ENCODE peak calls at places on chromosome 11, in six cellular contexts. U, B, A, E, X and G are unnamed samples. For H3K4me1, the result is how much of the 10 kb centered on the place peaks cover.

GRCh38 chr11:117822031-117822521 is 2.5 kb downstream of the FXYD2 start:
- DNase-seq in B (peak), A (peak), X (no peak), U (peak), E (peak), G (peak)

GRCh38 chr11:123547180-123547579 is 107.2 kb downstream of the SCN3B start:
- DNase-seq in U (no peak), A (no peak), X (no peak), E (no peak), B (no peak), G (no peak)

GRCh38 chr11:11406652-11407051 is 53.6 kb upstream of the CSNK2A3 start:
- DNase-seq in B (no peak), E (no peak), U (no peak), A (no peak), X (no peak), G (no peak)

GRCh38 chr11:130146797-130147196 is 12.8 kb upstream of the ST14 start:
- DNase-seq in B (no peak), A (no peak), E (no peak), U (no peak), X (peak), G (peak)

GRCh38 chr11:46696212-46696558 is 4.2 kb downstream of the ARHGAP1 start:
- DNase-seq in A (no peak), X (no peak), B (no peak), E (peak), U (peak), G (no peak)

GRCh38 chr11:90774727-90775572 is 552.1 kb upstream of the CHORDC1 start:
- DNase-seq in X (no peak), A (peak), B (peak), U (no peak), E (no peak), G (peak)

GRCh38 chr11:7871056-7871455 is 60.0 kb downstream of the OR10A6 start:
- DNase-seq in X (no peak), B (no peak), E (no peak), U (no peak), A (no peak), G (no peak)

GRCh38 chr11:64694821-64695365 is 28.1 kb downstream of the NRXN2 start:
- DNase-seq in E (no peak), U (no peak), B (peak), X (no peak), A (peak), G (no peak)

GRCh38 chr11:2587132-2587930 is 112.5 kb downstream of the KCNQ1OT1 start:
- DNase-seq in A (no peak), B (no peak), U (peak), E (peak), X (no peak), G (peak)

GRCh38 chr11:65793144-65793581 is 6.3 kb downstream of the OVOL1 start:
- DNase-seq in B (no peak), X (no peak), E (peak), U (no peak), A (no peak), G (peak)

GRCh38 chr11:116525961-116526495 is 246.8 kb downstream of the BUD13 start:
- DNase-seq in A (no peak), X (no peak), B (peak), E (no peak), U (no peak), G (no peak)

GRCh38 chr11:2420502-2421225 is 20.1 kb downstream of the TSSC4 start:
- DNase-seq in E (peak), B (peak), U (peak), A (peak), X (peak), G (peak)

GRCh38 chr11:23211221-23211620 is 350.9 kb upstream of the CCDC179 start:
- DNase-seq in X (no peak), B (no peak), E (no peak), U (no peak), A (no peak), G (no peak)

GRCh38 chr11:129209891-129210830 is 18.0 kb upstream of the ARHGAP32 start:
- DNase-seq in U (no peak), A (no peak), B (no peak), X (peak), E (no peak), G (no peak)

GRCh38 chr11:85854212-85854556 is 999 bp upstream of the CCDC83 start:
- DNase-seq in B (no peak), A (no peak), X (no peak), E (no peak), U (no peak), G (no peak)

GRCh38 chr11:3820971-3821370 is 12.6 kb downstream of the PGAP2 start:
- DNase-seq in B (no peak), A (no peak), E (no peak), X (no peak), U (no peak), G (no peak)

GRCh38 chr11:60396790-60397189 is 531 bp downstream of the MS4A14 start:
- DNase-seq in E (no peak), X (no peak), A (no peak), U (no peak), B (no peak), G (no peak)

GRCh38 chr11:100687032-100687629 is at the start of gene ARHGAP42:
- DNase-seq in B (peak), E (peak), U (peak), X (peak), A (peak), G (peak)

GRCh38 chr11:31045335-31045734 is 324.2 kb downstream of the DCDC1 start:
- DNase-seq in A (peak), E (no peak), U (no peak), B (no peak), X (peak), G (no peak)

GRCh38 chr11:99841885-99842284 is 821.1 kb downstream of the CNTN5 start:
- DNase-seq in X (no peak), B (no peak), U (no peak), E (no peak), A (no peak), G (no peak)

GRCh38 chr11:45615182-45615792 is 50.1 kb downstream of the CHST1 start:
- DNase-seq in X (no peak), A (no peak), B (no peak), U (no peak), E (no peak), G (no peak)

GRCh38 chr11:66846671-66847091 is 3.4 kb downstream of the RCE1 start:
- DNase-seq in X (no peak), U (no peak), A (no peak), E (peak), B (peak), G (no peak)

GRCh38 chr11:116540645-116541044 is 232.1 kb downstream of the BUD13 start:
- DNase-seq in X (no peak), E (no peak), B (peak), A (no peak), U (no peak), G (no peak)

GRCh38 chr11:60915250-60915914 is 1.4 kb downstream of the TMEM109 start:
- DNase-seq in U (peak), A (peak), E (no peak), B (peak), X (peak), G (peak)

DNA sequence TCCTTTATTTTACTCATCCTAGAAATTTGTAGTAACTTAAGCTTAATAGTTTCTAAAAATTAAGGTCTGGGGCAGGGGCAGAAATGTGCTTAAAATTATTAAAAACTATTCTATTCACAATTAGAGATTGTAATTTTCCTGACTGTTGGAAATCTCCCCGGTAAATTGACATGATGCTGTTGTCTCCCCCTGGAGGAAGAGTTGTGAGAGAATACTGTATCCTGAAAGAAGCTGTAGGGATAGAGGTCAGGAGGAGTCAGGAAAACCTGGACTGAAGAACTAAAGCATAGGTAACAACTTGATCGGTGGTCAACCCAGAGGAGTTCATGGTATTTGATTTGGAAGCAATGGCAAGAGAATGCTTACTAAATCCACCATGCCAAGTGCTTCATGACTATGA is 16.2 kb upstream of the ESAM start:
- DNase-seq in E (no peak), B (no peak), X (no peak), U (no peak), A (no peak), G (no peak)
- TF ChIP-seq CTCF in E (peak), B (peak), X (peak), U (no peak), A (peak), G (no peak)

DNA sequence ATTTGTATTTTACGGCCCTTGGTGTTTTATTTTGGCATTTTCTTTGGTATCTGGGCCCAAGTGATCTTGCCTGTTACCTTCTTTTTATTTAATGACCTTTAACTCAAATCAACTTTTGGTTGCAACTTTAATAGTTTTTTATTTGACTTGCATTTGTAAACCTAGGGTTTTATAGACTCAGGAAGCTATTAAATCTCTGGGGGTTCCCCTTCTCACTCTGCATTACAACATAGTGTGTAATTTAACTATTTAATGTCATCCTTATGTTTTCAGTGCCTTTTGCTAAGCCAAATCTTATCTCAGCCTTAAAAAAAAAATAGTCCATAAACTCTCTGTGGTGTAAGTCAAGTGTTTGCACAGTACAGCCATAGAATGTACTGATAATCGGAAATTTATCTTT is 3.4 kb downstream of the FJX1 start:
- DNase-seq in U (no peak), X (peak), E (no peak), B (no peak), A (no peak), G (no peak)
- H3K4me3 ChIP-seq in U (no peak), X (no peak), E (no peak), B (peak), A (peak), G (no peak)

GRCh38 chr11:106014035-106014434 is 8.0 kb downstream of the MSANTD4 start:
- DNase-seq in U (no peak), B (no peak), E (no peak), A (no peak), X (no peak), G (no peak)

GRCh38 chr11:106017088-106017487 is 5.0 kb downstream of the MSANTD4 start:
- DNase-seq in X (no peak), B (no peak), U (no peak), A (no peak), E (no peak), G (no peak)

GRCh38 chr11:106012744-106013143 is 9.3 kb downstream of the MSANTD4 start:
- DNase-seq in E (no peak), U (no peak), X (peak), B (no peak), A (no peak), G (no peak)

DNA sequence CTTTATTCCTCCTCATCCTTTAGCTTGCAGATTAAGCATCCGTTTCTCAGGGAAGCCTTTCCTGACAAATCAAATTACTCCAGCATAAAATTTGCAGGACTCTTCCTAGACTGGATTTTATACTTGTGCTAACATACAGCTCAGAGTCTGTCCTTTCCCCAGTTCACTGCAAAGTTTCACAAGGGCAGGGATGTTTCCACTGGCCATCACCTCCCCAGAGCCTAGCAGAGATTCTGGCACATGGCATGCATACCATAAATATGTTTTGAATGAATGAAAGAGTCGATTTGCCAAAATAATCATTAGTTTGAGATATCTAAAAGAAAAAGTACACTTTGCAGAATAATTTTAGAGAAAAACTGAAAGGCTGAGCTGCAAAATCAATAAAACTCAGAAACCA is 10.6 kb downstream of the MSANTD4 start:
- DNase-seq in U (no peak), B (no peak), A (no peak), X (peak), E (no peak), G (no peak)
- H3K4me1 ChIP-seq in U (under half), B (under half), A (under half), X (under half), E (under half), G (under half)

GRCh38 chr11:32561835-32562234 is 21.8 kb upstream of the EIF3M start:
- DNase-seq in E (no peak), U (no peak), B (no peak), A (no peak), X (no peak), G (no peak)
- TF ChIP-seq CTCF in E (peak), U (no peak), B (peak), A (peak), X (no peak), G (no peak)

DNA sequence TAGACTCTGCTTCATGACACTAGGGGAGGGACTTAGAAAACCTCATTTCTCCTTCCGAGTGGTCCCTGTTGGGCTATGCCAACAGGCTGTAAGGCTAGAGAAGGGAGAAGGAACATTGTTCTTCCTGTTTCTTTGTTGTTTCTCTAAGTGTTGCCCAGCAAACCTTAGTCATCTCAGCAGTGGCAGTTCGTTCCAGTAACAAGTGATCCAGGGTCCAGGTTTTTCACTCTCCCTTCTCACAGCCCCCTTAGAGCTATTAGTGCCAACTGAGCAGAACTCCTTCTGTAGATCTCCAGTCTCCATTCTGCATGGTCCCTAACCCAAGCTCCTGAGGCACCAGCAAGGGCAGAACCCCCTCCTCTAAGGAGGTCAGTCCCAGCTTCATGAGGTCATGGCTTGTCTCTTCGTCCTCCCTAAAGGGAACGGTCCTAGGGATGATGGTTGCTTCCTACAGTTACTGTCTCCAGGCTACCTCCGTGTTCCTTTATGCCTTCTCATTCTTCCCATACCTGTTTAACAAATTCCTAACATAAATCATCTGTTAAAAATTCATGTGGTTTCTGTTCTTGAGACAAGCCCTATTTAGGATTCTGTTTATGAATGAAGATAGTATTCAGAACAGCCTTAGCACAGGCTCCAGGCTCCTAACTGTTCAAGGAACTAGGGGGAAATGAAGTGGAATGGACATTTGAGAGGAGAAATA is 168.6 kb upstream of the UBASH3B start:
- DNase-seq in E (no peak), B (peak), U (no peak), X (peak), A (peak), G (no peak)
- H3K4me3 ChIP-seq in E (no peak), B (no peak), U (no peak), X (no peak), A (no peak), G (no peak)

GRCh38 chr11:94760296-94760695 is 7.9 kb upstream of the AMOTL1 start:
- DNase-seq in U (no peak), A (no peak), E (no peak), B (no peak), X (no peak), G (no peak)

GRCh38 chr11:94758671-94759070 is 9.5 kb upstream of the AMOTL1 start:
- DNase-seq in A (no peak), U (no peak), E (no peak), B (no peak), X (no peak), G (no peak)

GRCh38 chr11:94757037-94757681 is 11.0 kb upstream of the AMOTL1 start:
- DNase-seq in E (no peak), U (no peak), X (no peak), B (no peak), A (no peak), G (no peak)

GRCh38 chr11:94762208-94762607 is 5.9 kb upstream of the AMOTL1 start:
- DNase-seq in X (no peak), E (no peak), U (no peak), B (no peak), A (no peak), G (no peak)

GRCh38 chr11:94759522-94759921 is 8.6 kb upstream of the AMOTL1 start:
- DNase-seq in E (no peak), A (no peak), B (no peak), X (no peak), U (no peak), G (no peak)
- H3K4me1 ChIP-seq in E (under half), A (under half), B (under half), X (under half), U (under half), G (under half)

GRCh38 chr11:119338318-119338890 is 2.3 kb downstream of the C1QTNF5 start:
- DNase-seq in E (peak), X (peak), B (peak), A (peak), U (peak), G (no peak)

GRCh38 chr11:119340335-119341221 is at the start of gene C1QTNF5:
- DNase-seq in A (peak), E (peak), U (peak), B (peak), X (peak), G (no peak)

GRCh38 chr11:119339581-119340334 is 925 bp downstream of the C1QTNF5 start:
- DNase-seq in E (peak), B (peak), U (peak), A (peak), X (peak), G (peak)

GRCh38 chr11:119337581-119338317 is 2.9 kb downstream of the C1QTNF5 start:
- DNase-seq in A (peak), U (no peak), E (no peak), X (peak), B (peak), G (no peak)

DNA sequence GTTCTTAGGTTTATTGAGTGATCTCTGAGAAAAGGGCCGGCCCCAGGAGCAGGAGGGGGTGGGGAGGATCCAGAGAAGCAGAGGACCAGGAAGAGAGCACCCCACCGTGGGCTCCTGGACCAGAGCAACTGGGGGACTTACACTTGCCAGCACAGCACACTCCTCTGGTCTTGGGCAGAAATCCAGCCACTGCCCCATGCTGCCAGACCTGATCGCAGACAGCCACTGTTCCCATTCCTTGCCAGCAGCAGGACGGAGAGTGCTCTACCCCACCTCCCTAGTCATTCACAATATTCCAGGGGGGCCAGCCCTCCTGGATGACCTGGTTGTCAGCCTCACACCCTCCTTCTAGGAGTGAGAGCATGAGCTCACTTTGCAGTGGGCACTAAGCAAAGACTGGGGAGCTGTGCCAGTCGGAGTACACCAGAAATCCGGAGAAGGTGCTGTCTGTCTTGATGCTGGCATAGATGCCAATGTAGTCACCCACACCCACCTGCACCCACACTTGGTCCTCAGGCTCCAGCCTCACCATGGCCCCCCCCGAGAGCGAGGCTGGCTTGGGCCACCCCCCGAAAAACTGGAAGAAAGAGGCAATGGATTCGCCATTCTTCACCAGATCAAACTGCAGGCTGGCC is 1.6 kb downstream of the C1QTNF5 start:
- DNase-seq in X (no peak), U (no peak), E (peak), A (no peak), B (peak), G (no peak)
- TF ChIP-seq CTCF in X (no peak), U (no peak), E (no peak), A (no peak), B (no peak), G (no peak)